ENCODE peak calls at places on chromosomes 6 and 20, in four cellular contexts. V is left lung, O is neural progenitor cell, W is mucosa of descending colon. C is an unnamed sample.

GRCh38 chr6:164911151-164911550 is 398.3 kb downstream of the C6orf118 start:
- DNase-seq in V (no peak), O (no peak), W (no peak), C (no peak)

GRCh38 chr6:33607784-33608161 is 13.3 kb upstream of the ITPR3 start:
- DNase-seq in V (no peak), O (no peak), W (peak), C (no peak)

GRCh38 chr6:169669889-169670288 is 31.9 kb downstream of the WDR27 start:
- DNase-seq in V (no peak), O (no peak), W (no peak), C (no peak)

GRCh38 chr20:23143098-23143497 is 57.0 kb upstream of the CD93 start:
- DNase-seq in V (no peak), O (no peak), W (no peak), C (peak)

GRCh38 chr6:39130691-39131090 is 15.7 kb upstream of the SAYSD1 start:
- DNase-seq in V (no peak), O (no peak), W (no peak), C (no peak)

GRCh38 chr6:16591681-16592549 is 169.3 kb downstream of the ATXN1 start:
- DNase-seq in V (no peak), O (no peak), W (no peak), C (no peak)

GRCh38 chr6:2108700-2109306 is 136.6 kb downstream of the GMDS start:
- DNase-seq in V (no peak), O (no peak), W (no peak), C (no peak)

GRCh38 chr6:68572525-68572924 is 62.6 kb upstream of the ADGRB3 start:
- DNase-seq in V (no peak), O (peak), W (no peak), C (no peak)

GRCh38 chr6:91278416-91278815 is 691.5 kb upstream of the MAP3K7 start:
- DNase-seq in V (no peak), O (no peak), W (no peak), C (no peak)

GRCh38 chr20:33568378-33569289 is 78.7 kb downstream of the CBFA2T2 start:
- DNase-seq in V (no peak), O (peak), W (no peak), C (no peak)

GRCh38 chr6:169854083-169854725 is 102.8 kb downstream of the ERMARD start:
- DNase-seq in V (no peak), O (no peak), W (no peak), C (no peak)

GRCh38 chr6:142184332-142184731 is 37.3 kb downstream of the VTA1 start:
- DNase-seq in V (no peak), O (no peak), W (no peak), C (no peak)

GRCh38 chr6:101276066-101276465 is 117.4 kb upstream of the GRIK2 start:
- DNase-seq in V (no peak), O (no peak), W (no peak), C (no peak)

GRCh38 chr6:18792832-18793231 is 405.7 kb downstream of the RNF144B start:
- DNase-seq in V (no peak), O (peak), W (no peak), C (no peak)

GRCh38 chr6:56073315-56073714 is 174.1 kb downstream of the COL21A1 start:
- DNase-seq in V (no peak), O (no peak), W (no peak), C (no peak)

GRCh38 chr6:73349311-73349710 is 4.8 kb downstream of the DPPA5 start:
- DNase-seq in V (no peak), O (peak), W (no peak), C (no peak)

GRCh38 chr20:62459488-62459887 is 16.3 kb downstream of the GATA5 start:
- DNase-seq in V (no peak), O (no peak), W (no peak), C (no peak)

GRCh38 chr20:24767623-24768100 is 181.4 kb upstream of the CST7 start:
- DNase-seq in V (no peak), O (no peak), W (no peak), C (no peak)

GRCh38 chr20:19775353-19776201 is 17.5 kb downstream of the RIN2 start:
- DNase-seq in V (no peak), O (no peak), W (peak), C (peak)

GRCh38 chr6:50836231-50836630 is 17.6 kb downstream of the TFAP2B start:
- DNase-seq in V (peak), O (peak), W (no peak), C (no peak)

GRCh38 chr6:36912583-36912982 is 26.8 kb downstream of the C6orf89 start:
- DNase-seq in V (no peak), O (no peak), W (no peak), C (peak)

GRCh38 chr20:2254333-2254732 is 41.5 kb upstream of the TGM3 start:
- DNase-seq in V (no peak), O (no peak), W (no peak), C (no peak)

GRCh38 chr6:74780831-74781230 is 425.0 kb downstream of the COL12A1 start:
- DNase-seq in V (no peak), O (no peak), W (no peak), C (no peak)

GRCh38 chr20:63692436-63693078 is 3.9 kb upstream of the TNFRSF6B start:
- DNase-seq in V (no peak), O (no peak), W (peak), C (peak)

GRCh38 chr6:43743682-43744381 is 26.2 kb upstream of the VEGFA start:
- DNase-seq in V (no peak), O (no peak), W (no peak), C (no peak)

GRCh38 chr6:73614802-73615201 is 39.0 kb downstream of the SLC17A5 start:
- DNase-seq in V (no peak), O (no peak), W (no peak), C (no peak)

GRCh38 chr20:46406986-46407670 is 713 bp upstream of the ELMO2 start:
- DNase-seq in V (peak), O (peak), W (peak), C (peak)

GRCh38 chr6:99589290-99589672 is 17.4 kb upstream of the PRDM13 start:
- DNase-seq in V (peak), O (peak), W (peak), C (no peak)

GRCh38 chr6:753486-753885 is 60.5 kb upstream of the EXOC2 start:
- DNase-seq in V (no peak), O (no peak), W (no peak), C (no peak)

GRCh38 chr6:106097368-106098231 is 11.5 kb downstream of the PRDM1 start:
- DNase-seq in V (no peak), O (no peak), W (no peak), C (peak)

GRCh38 chr6:139588734-139589418 is 214.4 kb upstream of the CITED2 start:
- DNase-seq in V (no peak), O (no peak), W (no peak), C (peak)

GRCh38 chr6:128655978-128656498 is 135.6 kb upstream of the PTPRK start:
- DNase-seq in V (no peak), O (peak), W (no peak), C (peak)

GRCh38 chr6:128347123-128347522 is 173.3 kb downstream of the PTPRK start:
- DNase-seq in V (no peak), O (no peak), W (no peak), C (no peak)

DNA sequence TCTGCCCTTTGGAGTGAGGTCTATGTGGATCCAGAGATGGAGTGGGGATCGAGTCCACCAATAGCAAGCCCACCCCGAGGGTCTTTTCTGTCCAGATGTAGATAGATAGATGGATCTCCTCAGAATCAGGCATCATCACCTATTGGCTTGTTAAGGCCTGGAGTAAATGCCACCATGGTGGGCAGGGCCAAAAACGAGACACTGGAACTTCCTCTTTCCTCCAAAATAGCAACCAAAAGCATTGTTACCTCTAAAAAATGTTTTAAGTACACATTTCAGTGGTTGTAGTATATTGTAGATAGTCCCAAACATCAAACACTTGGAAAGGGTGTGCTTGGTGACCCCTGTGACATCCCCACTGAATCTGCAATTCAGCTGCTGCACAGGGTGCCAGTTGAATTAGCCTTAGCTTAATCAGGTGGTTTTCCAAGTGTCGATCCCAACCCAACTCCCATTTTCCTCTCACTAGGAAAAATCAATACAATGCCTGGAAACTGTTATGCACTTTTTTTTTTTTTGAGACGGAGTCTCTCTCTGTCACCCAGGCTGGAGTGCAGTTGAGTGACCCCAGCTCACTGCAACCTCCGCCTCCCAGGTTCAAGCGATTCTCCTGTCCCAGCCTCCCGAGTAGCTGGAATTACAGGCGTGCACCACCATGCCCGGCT is 35.0 kb upstream of the NELFCD start:
- DNase-seq in V (no peak), O (no peak), W (no peak), C (no peak)
- TF ChIP-seq CTCF in V (no peak), O (no peak), W (no peak), C (no peak)

GRCh38 chr6:134391221-134391620 is 73.3 kb upstream of the SGK1 start:
- DNase-seq in V (no peak), O (no peak), W (no peak), C (no peak)

GRCh38 chr6:134398453-134398852 is 80.5 kb upstream of the SGK1 start:
- DNase-seq in V (no peak), O (no peak), W (no peak), C (no peak)

GRCh38 chr6:134394905-134395304 is 77.0 kb upstream of the SGK1 start:
- DNase-seq in V (no peak), O (no peak), W (no peak), C (no peak)

GRCh38 chr6:134397674-134398073 is 79.8 kb upstream of the SGK1 start:
- DNase-seq in V (no peak), O (no peak), W (no peak), C (no peak)

DNA sequence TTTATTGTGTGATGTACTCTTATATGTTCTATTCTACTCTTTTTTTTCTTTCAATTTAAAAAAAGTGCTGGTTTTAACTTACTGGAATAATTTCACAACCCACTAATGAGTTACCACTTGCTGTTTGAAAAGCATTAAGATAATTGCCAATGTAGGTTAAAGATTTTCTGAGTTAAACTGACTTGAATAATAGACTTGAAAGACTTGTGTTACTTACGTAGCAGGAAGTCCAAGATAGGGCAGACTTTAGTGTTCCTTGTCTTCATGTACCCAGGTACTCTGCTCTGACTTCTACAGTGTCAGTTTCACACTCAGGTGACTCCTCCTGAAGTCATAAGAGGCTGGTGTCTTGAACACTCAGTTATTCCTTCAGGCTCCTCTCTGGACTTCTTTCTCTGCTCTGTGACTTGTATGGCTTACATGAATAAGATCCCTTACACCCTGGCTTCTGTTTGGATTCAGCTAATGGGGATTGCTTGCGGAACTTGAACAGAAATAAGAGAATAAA is 76.3 kb upstream of the SGK1 start:
- DNase-seq in V (no peak), O (no peak), W (no peak), C (no peak)
- TF ChIP-seq CTCF in V (no peak), O (no peak), W (no peak), C (no peak)

GRCh38 chr20:32436142-32436861 is 78.2 kb downstream of the ASXL1 start:
- DNase-seq in V (no peak), O (no peak), W (no peak), C (no peak)

GRCh38 chr20:32439132-32439829 is 81.2 kb downstream of the ASXL1 start:
- DNase-seq in V (no peak), O (no peak), W (peak), C (peak)

GRCh38 chr20:32436968-32437367 is 78.8 kb downstream of the ASXL1 start:
- DNase-seq in V (no peak), O (no peak), W (peak), C (no peak)

GRCh38 chr20:32438331-32438858 is 80.3 kb downstream of the ASXL1 start:
- DNase-seq in V (no peak), O (no peak), W (no peak), C (no peak)

GRCh38 chr20:32437391-32438074 is 79.4 kb downstream of the ASXL1 start:
- DNase-seq in V (no peak), O (no peak), W (no peak), C (no peak)
- TF ChIP-seq CTCF in V (no peak), O (peak), W (no peak), C (peak)

GRCh38 chr6:35064508-35065440 is 76.4 kb downstream of the TCP11 start:
- DNase-seq in V (no peak), O (no peak), W (no peak), C (no peak)
- TF ChIP-seq CTCF in V (no peak), O (no peak), W (no peak), C (no peak)